ENCODE peak calls at places on chromosome 6, in four cellular contexts. I is IMR-90, E is H1, Z is H9. W is an unnamed sample.
A peak's percentile ranks its signal among the peaks of the same experiment; 100 is the strongest.

GRCh38 chr6:168949876-168950499 is 303.7 kb downstream of the THBS2 start:
- DNase-seq in I (peak; percentile 33), E (no peak), Z (no peak), W (no peak)

GRCh38 chr6:42177514-42178364 is 4.6 kb downstream of the GUCA1A start:
- DNase-seq in I (no peak), E (peak; percentile 96), Z (peak; percentile 88), W (peak; percentile 69)

GRCh38 chr6:100088009-100088408 is 94.0 kb upstream of the MCHR2 start:
- DNase-seq in I (peak; percentile 73), E (no peak), Z (no peak), W (no peak)

GRCh38 chr6:105106260-105106659 is 73.6 kb downstream of the POPDC3 start:
- DNase-seq in I (no peak), E (no peak), Z (no peak), W (no peak)

GRCh38 chr6:47438481-47439347 is 38.9 kb upstream of the CD2AP start:
- DNase-seq in I (no peak), E (no peak), Z (no peak), W (no peak)

GRCh38 chr6:163750436-163751031 is 336.0 kb downstream of the QKI start:
- DNase-seq in I (no peak), E (no peak), Z (no peak), W (no peak)

GRCh38 chr6:26097268-26097875 is 10.1 kb downstream of the HFE start:
- DNase-seq in I (peak; percentile 69), E (peak; percentile 68), Z (peak; percentile 72), W (peak; percentile 78)

GRCh38 chr6:113122060-113122459 is 735.1 kb upstream of the MARCKS start:
- DNase-seq in I (peak; percentile 87), E (no peak), Z (peak; percentile 53), W (peak; percentile 95)

GRCh38 chr6:169168302-169168630 is 85.4 kb downstream of the THBS2 start:
- DNase-seq in I (no peak), E (no peak), Z (no peak), W (no peak)

GRCh38 chr6:3017304-3017703 is 17.6 kb downstream of the NQO2 start:
- DNase-seq in I (no peak), E (no peak), Z (no peak), W (no peak)

GRCh38 chr6:166589786-166590574 is 3.5 kb upstream of the RAMACL start:
- DNase-seq in I (no peak), E (no peak), Z (no peak), W (no peak)

GRCh38 chr6:30942338-30943060 is 1.7 kb downstream of the MUCL3 start:
- DNase-seq in I (peak; percentile 76), E (peak; percentile 95), Z (peak; percentile 95), W (peak; percentile 98)

GRCh38 chr6:35386989-35387388 is 44.6 kb downstream of the PPARD start:
- DNase-seq in I (no peak), E (no peak), Z (no peak), W (peak; percentile 49)

GRCh38 chr6:16759181-16759645 is 2.0 kb downstream of the ATXN1 start:
- DNase-seq in I (no peak), E (no peak), Z (no peak), W (peak; percentile 22)

GRCh38 chr6:170158296-170159039 is 132.4 kb downstream of the DLL1 start:
- DNase-seq in I (no peak), E (no peak), Z (no peak), W (no peak)

GRCh38 chr6:86563197-86563596 is 374.1 kb upstream of the HTR1E start:
- DNase-seq in I (no peak), E (no peak), Z (no peak), W (no peak)

GRCh38 chr6:47047479-47048411 is 5.6 kb upstream of the ADGRF1 start:
- DNase-seq in I (peak; percentile 62), E (peak; percentile 56), Z (peak; percentile 72), W (peak; percentile 99)

GRCh38 chr6:26197736-26198625 is 110.8 kb downstream of the HFE start:
- DNase-seq in I (peak; percentile 27), E (no peak), Z (peak; percentile 56), W (peak; percentile 75)

GRCh38 chr6:30884521-30885480 is 482 bp downstream of the DDR1 start:
- DNase-seq in I (peak; percentile 15), E (peak; percentile 65), Z (peak; percentile 64), W (peak; percentile 80)

GRCh38 chr6:56437171-56437900 is 190.0 kb upstream of the COL21A1 start:
- DNase-seq in I (no peak), E (no peak), Z (no peak), W (no peak)

GRCh38 chr6:154218336-154218735 is 138.3 kb downstream of the IPCEF1 start:
- DNase-seq in I (no peak), E (no peak), Z (no peak), W (no peak)

GRCh38 chr6:129701721-129702455 is 8.1 kb downstream of the ARHGAP18 start:
- DNase-seq in I (peak; percentile 58), E (no peak), Z (no peak), W (no peak)

GRCh38 chr6:123926000-123926399 is 122.3 kb downstream of the NKAIN2 start:
- DNase-seq in I (peak; percentile 12), E (no peak), Z (no peak), W (no peak)

GRCh38 chr6:41878246-41878645 is 16.9 kb downstream of the USP49 start:
- DNase-seq in I (peak; percentile 68), E (no peak), Z (no peak), W (peak; percentile 82)

GRCh38 chr6:89508755-89509563 is 76.0 kb downstream of the ANKRD6 start:
- DNase-seq in I (no peak), E (no peak), Z (peak; percentile 38), W (no peak)
- H2BK15ac ChIP-seq in I (no peak overlapping the region), E (no peak overlapping the region), Z (no peak overlapping the region), W (no peak overlapping the region)

DNA sequence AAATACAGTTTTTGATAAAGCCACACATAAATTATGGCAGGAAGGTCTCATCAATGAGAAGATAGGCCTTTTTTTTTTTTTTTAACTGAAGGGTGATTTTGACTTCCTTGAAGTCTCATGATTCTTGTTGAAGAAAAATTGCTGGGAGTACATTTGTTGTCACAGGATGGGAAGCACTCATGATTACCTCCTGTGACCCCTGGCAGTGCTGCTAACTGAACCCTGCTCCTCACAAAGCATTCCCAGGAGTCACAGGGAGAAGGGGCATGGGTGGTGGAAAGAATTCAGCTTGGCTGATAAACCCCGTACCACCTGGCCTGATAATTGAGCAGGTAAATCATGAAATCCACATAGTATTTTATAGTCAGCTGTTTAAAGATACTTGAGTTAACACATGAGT is 86.9 kb downstream of the CD109 start:
- DNase-seq in I (no peak), E (no peak), Z (no peak), W (no peak)
- H4K5ac ChIP-seq in I (no peak overlapping the region), E (no peak overlapping the region), Z (no peak overlapping the region), W (no peak overlapping the region)

DNA sequence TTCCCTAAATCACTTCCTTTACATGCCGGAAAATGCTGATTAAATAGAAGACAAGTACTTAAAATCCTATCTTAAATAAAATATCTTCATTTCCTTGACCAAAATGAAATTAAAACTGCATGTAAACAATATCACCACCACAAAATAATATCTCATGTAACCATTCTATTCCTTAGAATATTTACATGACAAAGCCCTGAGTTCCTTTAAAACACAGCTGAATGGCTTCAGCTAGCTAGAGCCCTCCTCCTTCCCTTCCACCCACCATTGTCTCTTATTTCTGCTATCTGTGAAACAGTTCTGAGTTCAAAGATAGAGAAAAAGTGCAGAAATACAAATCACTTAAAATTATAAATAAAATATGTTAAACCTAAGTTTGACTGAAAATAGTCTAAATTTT is 103.1 kb downstream of the HIVEP2 start:
- DNase-seq in I (no peak), E (no peak), Z (no peak), W (no peak)
- H2BK15ac ChIP-seq in I (no peak overlapping the region), E (no peak overlapping the region), Z (no peak overlapping the region), W (no peak overlapping the region)

GRCh38 chr6:136616527-136616926 is 66.3 kb upstream of the MAP7 start:
- DNase-seq in I (no peak), E (no peak), Z (no peak), W (no peak)
- H4K5ac ChIP-seq in I (no peak overlapping the region), E (no peak overlapping the region), Z (no peak overlapping the region), W (no peak overlapping the region)

GRCh38 chr6:33607784-33608161 is 13.3 kb upstream of the ITPR3 start:
- DNase-seq in I (no peak), E (no peak), Z (no peak), W (peak; percentile 42)
- H2BK15ac ChIP-seq in I (no peak overlapping the region), E (peak overlapping the region; percentile 74), Z (no peak overlapping the region), W (no peak overlapping the region)

W was measured in mesendoderm.